ENCODE peak calls at places on chromosome 12, in seven cellular contexts. One of them, this sample, is unnamed.

GRCh38 chr12:43132291-43132690 is 419.7 kb downstream of the ADAMTS20 start:
- DNase-seq in ACHN: no peak
- DNase-seq in activated CD4-positive, alpha-beta T cell treated with anti-CD3 and anti-CD28 coated beads for 36 hours: no peak
- DNase-seq in AG10803: no peak
- DNase-seq in activated CD8-positive, alpha-beta memory T cell treated with anti-CD3 and anti-CD28 coated beads, Interleukin-2, amount 50 U/mL, for 4 hours: no peak
- DNase-seq in EH: no peak
- DNase-seq in activated T-cell treated with anti-CD3 and anti-CD28 coated beads, Interleukin-2, amount 50 U/mL, for 1 hour: no peak
- DNase-seq in this sample: no peak

GRCh38 chr12:104248444-104248843 is 32.9 kb downstream of the TXNRD1 start:
- DNase-seq in ACHN: no peak
- DNase-seq in activated CD4-positive, alpha-beta T cell treated with anti-CD3 and anti-CD28 coated beads for 36 hours: no peak
- DNase-seq in AG10803: no peak
- DNase-seq in activated CD8-positive, alpha-beta memory T cell treated with anti-CD3 and anti-CD28 coated beads, Interleukin-2, amount 50 U/mL, for 4 hours: no peak
- DNase-seq in EH: no peak
- DNase-seq in activated T-cell treated with anti-CD3 and anti-CD28 coated beads, Interleukin-2, amount 50 U/mL, for 1 hour: no peak
- DNase-seq in this sample: no peak

GRCh38 chr12:104687823-104688573 is 231.2 kb downstream of the CHST11 start:
- DNase-seq in ACHN: no peak
- DNase-seq in activated CD4-positive, alpha-beta T cell treated with anti-CD3 and anti-CD28 coated beads for 36 hours: peak; percentile 73
- DNase-seq in AG10803: no peak
- DNase-seq in activated CD8-positive, alpha-beta memory T cell treated with anti-CD3 and anti-CD28 coated beads, Interleukin-2, amount 50 U/mL, for 4 hours: peak; percentile 27
- DNase-seq in EH: no peak
- DNase-seq in activated T-cell treated with anti-CD3 and anti-CD28 coated beads, Interleukin-2, amount 50 U/mL, for 1 hour: peak; percentile 33
- DNase-seq in this sample: no peak

GRCh38 chr12:41055875-41056577 is 132.1 kb upstream of the PDZRN4 start:
- DNase-seq in ACHN: no peak
- DNase-seq in activated CD4-positive, alpha-beta T cell treated with anti-CD3 and anti-CD28 coated beads for 36 hours: no peak
- DNase-seq in AG10803: peak; percentile 25
- DNase-seq in activated CD8-positive, alpha-beta memory T cell treated with anti-CD3 and anti-CD28 coated beads, Interleukin-2, amount 50 U/mL, for 4 hours: no peak
- DNase-seq in EH: no peak
- DNase-seq in activated T-cell treated with anti-CD3 and anti-CD28 coated beads, Interleukin-2, amount 50 U/mL, for 1 hour: no peak
- DNase-seq in this sample: no peak

GRCh38 chr12:116820077-116820656 is 61.1 kb downstream of the HRK start:
- DNase-seq in ACHN: no peak
- DNase-seq in activated CD4-positive, alpha-beta T cell treated with anti-CD3 and anti-CD28 coated beads for 36 hours: no peak
- DNase-seq in AG10803: no peak
- DNase-seq in activated CD8-positive, alpha-beta memory T cell treated with anti-CD3 and anti-CD28 coated beads, Interleukin-2, amount 50 U/mL, for 4 hours: no peak
- DNase-seq in EH: no peak
- DNase-seq in activated T-cell treated with anti-CD3 and anti-CD28 coated beads, Interleukin-2, amount 50 U/mL, for 1 hour: no peak
- DNase-seq in this sample: no peak

GRCh38 chr12:113048716-113049127 is 7.8 kb upstream of the DTX1 start:
- DNase-seq in ACHN: peak; percentile 81
- DNase-seq in activated CD4-positive, alpha-beta T cell treated with anti-CD3 and anti-CD28 coated beads for 36 hours: peak; percentile 78
- DNase-seq in AG10803: peak; percentile 57
- DNase-seq in activated CD8-positive, alpha-beta memory T cell treated with anti-CD3 and anti-CD28 coated beads, Interleukin-2, amount 50 U/mL, for 4 hours: peak; percentile 52
- DNase-seq in EH: peak; percentile 64
- DNase-seq in activated T-cell treated with anti-CD3 and anti-CD28 coated beads, Interleukin-2, amount 50 U/mL, for 1 hour: peak; percentile 48
- DNase-seq in this sample: peak; percentile 30

GRCh38 chr12:124422570-124423523 is 128.0 kb downstream of the RFLNA start:
- DNase-seq in ACHN: no peak
- DNase-seq in activated CD4-positive, alpha-beta T cell treated with anti-CD3 and anti-CD28 coated beads for 36 hours: no peak
- DNase-seq in AG10803: peak; percentile 95
- DNase-seq in activated CD8-positive, alpha-beta memory T cell treated with anti-CD3 and anti-CD28 coated beads, Interleukin-2, amount 50 U/mL, for 4 hours: no peak
- DNase-seq in EH: peak; percentile 97
- DNase-seq in activated T-cell treated with anti-CD3 and anti-CD28 coated beads, Interleukin-2, amount 50 U/mL, for 1 hour: no peak
- DNase-seq in this sample: no peak

GRCh38 chr12:6161124-6161882 is 36.8 kb upstream of the VWF start:
- DNase-seq in ACHN: no peak
- DNase-seq in activated CD4-positive, alpha-beta T cell treated with anti-CD3 and anti-CD28 coated beads for 36 hours: no peak
- DNase-seq in AG10803: peak; percentile 82
- DNase-seq in activated CD8-positive, alpha-beta memory T cell treated with anti-CD3 and anti-CD28 coated beads, Interleukin-2, amount 50 U/mL, for 4 hours: no peak
- DNase-seq in EH: peak; percentile 69
- DNase-seq in activated T-cell treated with anti-CD3 and anti-CD28 coated beads, Interleukin-2, amount 50 U/mL, for 1 hour: no peak
- DNase-seq in this sample: no peak

GRCh38 chr12:8692573-8692972 is 5.2 kb upstream of the RIMKLB start:
- DNase-seq in ACHN: no peak
- DNase-seq in activated CD4-positive, alpha-beta T cell treated with anti-CD3 and anti-CD28 coated beads for 36 hours: no peak
- DNase-seq in AG10803: peak; percentile 18
- DNase-seq in activated CD8-positive, alpha-beta memory T cell treated with anti-CD3 and anti-CD28 coated beads, Interleukin-2, amount 50 U/mL, for 4 hours: no peak
- DNase-seq in EH: peak; percentile 26
- DNase-seq in activated T-cell treated with anti-CD3 and anti-CD28 coated beads, Interleukin-2, amount 50 U/mL, for 1 hour: no peak
- DNase-seq in this sample: peak; percentile 60

GRCh38 chr12:119366007-119366406 is 31.5 kb downstream of the CCDC60 start:
- DNase-seq in ACHN: no peak
- DNase-seq in activated CD4-positive, alpha-beta T cell treated with anti-CD3 and anti-CD28 coated beads for 36 hours: no peak
- DNase-seq in AG10803: no peak
- DNase-seq in activated CD8-positive, alpha-beta memory T cell treated with anti-CD3 and anti-CD28 coated beads, Interleukin-2, amount 50 U/mL, for 4 hours: no peak
- DNase-seq in EH: no peak
- DNase-seq in activated T-cell treated with anti-CD3 and anti-CD28 coated beads, Interleukin-2, amount 50 U/mL, for 1 hour: no peak
- DNase-seq in this sample: no peak

GRCh38 chr12:109461049-109461845 is 15.9 kb downstream of the KCTD10 start:
- DNase-seq in ACHN: peak; percentile 41
- DNase-seq in activated CD4-positive, alpha-beta T cell treated with anti-CD3 and anti-CD28 coated beads for 36 hours: no peak
- DNase-seq in AG10803: peak; percentile 58
- DNase-seq in activated CD8-positive, alpha-beta memory T cell treated with anti-CD3 and anti-CD28 coated beads, Interleukin-2, amount 50 U/mL, for 4 hours: no peak
- DNase-seq in EH: peak; percentile 86
- DNase-seq in activated T-cell treated with anti-CD3 and anti-CD28 coated beads, Interleukin-2, amount 50 U/mL, for 1 hour: no peak
- DNase-seq in this sample: no peak

GRCh38 chr12:103571286-103571685 is 15.8 kb upstream of the STAB2 start:
- DNase-seq in ACHN: no peak
- DNase-seq in activated CD4-positive, alpha-beta T cell treated with anti-CD3 and anti-CD28 coated beads for 36 hours: no peak
- DNase-seq in AG10803: no peak
- DNase-seq in activated CD8-positive, alpha-beta memory T cell treated with anti-CD3 and anti-CD28 coated beads, Interleukin-2, amount 50 U/mL, for 4 hours: no peak
- DNase-seq in EH: no peak
- DNase-seq in activated T-cell treated with anti-CD3 and anti-CD28 coated beads, Interleukin-2, amount 50 U/mL, for 1 hour: no peak
- DNase-seq in this sample: no peak

GRCh38 chr12:20451759-20452158 is 83.4 kb downstream of the PDE3A start:
- DNase-seq in ACHN: no peak
- DNase-seq in activated CD4-positive, alpha-beta T cell treated with anti-CD3 and anti-CD28 coated beads for 36 hours: no peak
- DNase-seq in AG10803: peak; percentile 41
- DNase-seq in activated CD8-positive, alpha-beta memory T cell treated with anti-CD3 and anti-CD28 coated beads, Interleukin-2, amount 50 U/mL, for 4 hours: no peak
- DNase-seq in EH: peak; percentile 86
- DNase-seq in activated T-cell treated with anti-CD3 and anti-CD28 coated beads, Interleukin-2, amount 50 U/mL, for 1 hour: no peak
- DNase-seq in this sample: no peak

GRCh38 chr12:101087903-101088302 is 122.1 kb downstream of the SLC5A8 start:
- DNase-seq in ACHN: no peak
- DNase-seq in activated CD4-positive, alpha-beta T cell treated with anti-CD3 and anti-CD28 coated beads for 36 hours: no peak
- DNase-seq in AG10803: no peak
- DNase-seq in activated CD8-positive, alpha-beta memory T cell treated with anti-CD3 and anti-CD28 coated beads, Interleukin-2, amount 50 U/mL, for 4 hours: no peak
- DNase-seq in EH: no peak
- DNase-seq in activated T-cell treated with anti-CD3 and anti-CD28 coated beads, Interleukin-2, amount 50 U/mL, for 1 hour: no peak
- DNase-seq in this sample: no peak

This sample was measured in SK-N-MC.